ENCODE peak calls at places on chromosomes 2 and 18, in six cellular contexts. Z is CD4-positive, CD25-positive, alpha-beta regulatory T cell; F is CD8-positive, alpha-beta memory T cell; H is Peyer's patch; I is transverse colon; B is adrenal gland. L is an unnamed sample.
A peak's percentile ranks its signal among the peaks of the same experiment; 100 is the strongest.

GRCh38 chr2:239831272-239831731 is 193.8 kb downstream of the NDUFA10 start:
- DNase-seq in Z (no peak), F (no peak), H (peak; percentile 31), I (no peak), B (peak; percentile 18), L (peak; percentile 73)

GRCh38 chr2:64863097-64863820 is 125.9 kb upstream of the SLC1A4 start:
- DNase-seq in Z (no peak), F (no peak), H (no peak), I (no peak), B (no peak), L (no peak)

GRCh38 chr2:73979021-73979420 is 5.7 kb upstream of the TET3 start:
- DNase-seq in Z (peak; percentile 62), F (peak; percentile 71), H (no peak), I (no peak), B (no peak), L (no peak)

GRCh38 chr2:110834134-110834827 is 101.9 kb downstream of the ACOXL start:
- DNase-seq in Z (no peak), F (no peak), H (no peak), I (no peak), B (no peak), L (no peak)

GRCh38 chr2:157256621-157257020 is 884 bp upstream of the GALNT5 start:
- DNase-seq in Z (no peak), F (no peak), H (no peak), I (no peak), B (no peak), L (no peak)

GRCh38 chr2:161004379-161004778 is 155.8 kb upstream of the TANK start:
- DNase-seq in Z (no peak), F (no peak), H (no peak), I (no peak), B (no peak), L (peak; percentile 35)

GRCh38 chr2:194750926-194751325 is 906.1 kb upstream of the SLC39A10 start:
- DNase-seq in Z (no peak), F (no peak), H (no peak), I (no peak), B (no peak), L (peak; percentile 89)

GRCh38 chr2:101112772-101113157 is 38.4 kb downstream of the TBC1D8 start:
- DNase-seq in Z (no peak), F (no peak), H (no peak), I (no peak), B (no peak), L (no peak)

GRCh38 chr2:29025711-29026110 is 44.6 kb downstream of the TOGARAM2 start:
- DNase-seq in Z (no peak), F (no peak), H (no peak), I (no peak), B (no peak), L (no peak)

GRCh38 chr18:616380-616995 is 19.7 kb downstream of the CLUL1 start:
- DNase-seq in Z (no peak), F (no peak), H (no peak), I (no peak), B (no peak), L (peak; percentile 47)

GRCh38 chr2:230877131-230877736 is 12.5 kb downstream of the ITM2C start:
- DNase-seq in Z (no peak), F (no peak), H (peak; percentile 69), I (peak; percentile 62), B (no peak), L (no peak)

GRCh38 chr2:128500136-128500800 is 181.6 kb upstream of the HS6ST1 start:
- DNase-seq in Z (no peak), F (no peak), H (no peak), I (no peak), B (peak; percentile 9), L (no peak)

GRCh38 chr2:240502059-240502429 is 55.7 kb downstream of the ANKMY1 start:
- DNase-seq in Z (no peak), F (no peak), H (no peak), I (no peak), B (no peak), L (peak; percentile 1)

GRCh38 chr18:14179306-14179705 is 47.1 kb upstream of the ZNF519 start:
- DNase-seq in Z (no peak), F (peak; percentile 48), H (no peak), I (no peak), B (no peak), L (no peak)

GRCh38 chr18:62425465-62426190 is 97.2 kb upstream of the ZCCHC2 start:
- DNase-seq in Z (peak; percentile 24), F (peak; percentile 52), H (no peak), I (peak; percentile 77), B (peak; percentile 91), L (peak; percentile 62)

GRCh38 chr2:190499976-190500588 is 34.4 kb downstream of the NEMP2 start:
- DNase-seq in Z (no peak), F (no peak), H (no peak), I (no peak), B (no peak), L (no peak)

GRCh38 chr2:150781142-150781541 is 293.7 kb upstream of the RND3 start:
- DNase-seq in Z (no peak), F (no peak), H (no peak), I (no peak), B (no peak), L (peak; percentile 63)

GRCh38 chr2:175057078-175057685 is 52.0 kb upstream of the CHN1 start:
- DNase-seq in Z (no peak), F (no peak), H (no peak), I (no peak), B (no peak), L (no peak)

GRCh38 chr2:96806468-96807126 is 9.5 kb upstream of the CNNM3 start:
- DNase-seq in Z (no peak), F (peak; percentile 73), H (peak; percentile 44), I (no peak), B (no peak), L (no peak)

GRCh38 chr2:8431446-8432125 is 250.3 kb upstream of the ID2 start:
- DNase-seq in Z (no peak), F (no peak), H (no peak), I (no peak), B (no peak), L (no peak)

GRCh38 chr2:49490710-49491109 is 336.4 kb upstream of the FSHR start:
- DNase-seq in Z (no peak), F (no peak), H (no peak), I (peak; percentile 50), B (peak; percentile 16), L (peak; percentile 73)

GRCh38 chr18:55781481-55781957 is 193.5 kb upstream of the TCF4 start:
- DNase-seq in Z (no peak), F (no peak), H (no peak), I (peak; percentile 10), B (peak; percentile 20), L (no peak)

GRCh38 chr2:2646312-2647051 is 315.4 kb upstream of the MYT1L start:
- DNase-seq in Z (no peak), F (no peak), H (no peak), I (no peak), B (no peak), L (no peak)

GRCh38 chr18:26710460-26711096 is 154.9 kb downstream of the AQP4 start:
- DNase-seq in Z (no peak), F (no peak), H (no peak), I (no peak), B (no peak), L (peak; percentile 10)

GRCh38 chr2:121071058-121071504 is 213.9 kb downstream of the TFCP2L1 start:
- DNase-seq in Z (no peak), F (no peak), H (peak; percentile 81), I (peak; percentile 66), B (peak; percentile 72), L (peak; percentile 84)

GRCh38 chr2:237932731-237933131 is 34.1 kb upstream of the UBE2F start:
- DNase-seq in Z (no peak), F (no peak), H (no peak), I (no peak), B (no peak), L (no peak)

GRCh38 chr18:78722391-78722790 is 257.2 kb upstream of the SALL3 start:
- DNase-seq in Z (no peak), F (no peak), H (no peak), I (no peak), B (no peak), L (no peak)

GRCh38 chr18:24071779-24072178 is 57.2 kb downstream of the TTC39C start:
- DNase-seq in Z (no peak), F (no peak), H (no peak), I (no peak), B (no peak), L (no peak)

GRCh38 chr18:43405097-43405496 is 127.8 kb upstream of the SYT4 start:
- DNase-seq in Z (no peak), F (no peak), H (no peak), I (no peak), B (no peak), L (no peak)

DNA sequence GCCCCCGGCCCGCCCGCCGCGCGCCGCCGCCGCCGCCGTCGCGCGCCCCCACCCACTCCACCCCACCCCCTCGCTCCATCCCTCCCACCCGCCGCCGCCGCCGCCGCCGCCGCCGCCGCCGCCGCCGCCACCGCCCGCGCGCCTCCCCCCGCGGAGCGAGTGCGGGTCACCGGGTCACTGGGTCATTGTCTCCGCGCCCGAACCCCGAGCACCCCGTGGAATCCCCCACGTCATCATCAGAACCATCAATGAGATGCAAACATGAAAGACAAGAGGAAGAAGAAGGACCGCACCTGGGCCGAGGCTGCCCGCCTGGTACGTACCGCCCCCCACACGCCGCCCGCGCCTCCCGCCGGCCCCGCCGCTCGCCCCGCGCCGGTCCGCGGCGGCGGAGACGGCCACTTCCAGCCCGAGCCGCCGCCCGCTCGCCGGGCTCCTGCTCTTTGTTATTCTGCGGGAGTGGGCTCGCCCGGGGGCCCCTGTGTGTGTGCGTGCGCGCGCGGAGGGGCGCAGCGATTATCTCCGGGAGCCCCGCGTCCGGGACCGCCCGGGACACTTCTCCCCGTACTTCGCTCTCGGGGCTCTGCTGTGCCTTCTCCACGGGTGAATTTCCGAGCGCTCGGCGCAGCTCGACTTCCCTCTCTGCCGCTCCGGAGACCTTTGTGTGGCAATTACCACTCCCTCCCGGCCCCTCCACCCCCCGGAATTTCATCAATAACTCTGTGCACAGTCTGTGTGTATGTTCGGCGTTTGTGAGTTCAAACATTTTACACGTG is 540 bp downstream of the ASXL3 start:
- DNase-seq in Z (no peak), F (no peak), H (peak; percentile 68), I (peak; percentile 41), B (no peak), L (no peak)
- H3K4me3 ChIP-seq in Z (no peak overlapping the region), F (no peak overlapping the region), H (peak overlapping the region; percentile 26), I (peak overlapping the region; percentile 81), B (no peak overlapping the region), L (peak overlapping the region; percentile 28)

GRCh38 chr18:32764611-32765244 is 8.1 kb downstream of the KLHL14 start:
- DNase-seq in Z (no peak), F (no peak), H (no peak), I (no peak), B (no peak), L (no peak)
- H3K27me3 ChIP-seq in Z (peaks cover 5% of the 10 kb centered on the region), F (no peaks in the 10 kb centered on the region), H (peaks cover 4% of the 10 kb centered on the region), I (peaks cover 25% of the 10 kb centered on the region), B (peaks cover 3% of the 10 kb centered on the region), L (no peaks in the 10 kb centered on the region)

DNA sequence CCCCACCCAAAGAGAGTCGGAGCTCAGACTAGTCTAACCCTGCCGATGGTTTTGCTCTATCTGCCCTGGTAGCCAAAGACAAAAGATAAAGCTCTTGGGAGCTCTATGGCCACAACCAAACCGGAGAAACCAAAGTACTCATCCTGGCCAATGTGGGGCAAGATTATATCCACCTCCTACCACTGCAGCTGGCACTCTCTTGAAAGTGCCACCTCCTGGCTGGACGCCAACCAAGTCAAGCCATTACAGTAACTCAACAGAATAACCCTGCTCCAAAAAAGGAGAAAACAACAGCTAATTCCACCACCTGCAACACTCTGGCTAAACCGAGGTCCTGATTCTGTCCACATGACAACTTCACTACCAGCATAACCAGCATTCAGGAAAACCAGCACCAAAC is 57.6 kb downstream of the SESTD1 start:
- DNase-seq in Z (no peak), F (no peak), H (no peak), I (no peak), B (no peak), L (no peak)
- H3K9me3 ChIP-seq in Z (peaks cover 16% of the 10 kb centered on the region), F (no peaks in the 10 kb centered on the region), H (no peaks in the 10 kb centered on the region), I (no peaks in the 10 kb centered on the region), B (peaks cover 15% of the 10 kb centered on the region), L (no peaks in the 10 kb centered on the region)

GRCh38 chr2:199778655-199779054 is 72.3 kb downstream of the FTCDNL1 start:
- DNase-seq in Z (no peak), F (no peak), H (no peak), I (no peak), B (no peak), L (no peak)
- H3K4me3 ChIP-seq in Z (no peak overlapping the region), F (no peak overlapping the region), H (no peak overlapping the region), I (no peak overlapping the region), B (no peak overlapping the region), L (no peak overlapping the region)